ENCODE peak calls at places on chromosome 7, in five cellular contexts. I is endothelial cell of umbilical vein, D is K562, Y is A549, C is HepG2. A is an unnamed sample.

GRCh38 chr7:22351878-22352277 is 5.1 kb downstream of the RAPGEF5 start:
- DNase-seq in Y (no peak), C (no peak), D (no peak), I (no peak), A (no peak)

GRCh38 chr7:91288208-91288824 is 24.1 kb downstream of the FZD1 start:
- DNase-seq in D (peak; percentile 59), C (peak; percentile 16), Y (peak; percentile 30), I (peak; percentile 41), A (peak; percentile 64)

GRCh38 chr7:99615989-99616358 is 772 bp upstream of the ZSCAN25 start:
- DNase-seq in D (no peak), Y (no peak), C (no peak), I (no peak), A (no peak)

GRCh38 chr7:107045195-107045960 is 873 bp downstream of the PRKAR2B start:
- DNase-seq in D (no peak), I (peak; percentile 48), Y (no peak), C (no peak), A (peak; percentile 12)

GRCh38 chr7:47314728-47315601 is 266.9 kb downstream of the TNS3 start:
- DNase-seq in D (no peak), I (peak; percentile 18), C (no peak), Y (no peak), A (no peak)

GRCh38 chr7:36045830-36046341 is 107.2 kb upstream of the EEPD1 start:
- DNase-seq in C (no peak), I (no peak), D (no peak), Y (no peak), A (no peak)

GRCh38 chr7:137978464-137979237 is 23.2 kb downstream of the CREB3L2 start:
- DNase-seq in I (peak; percentile 95), Y (peak; percentile 81), D (peak; percentile 62), C (no peak), A (peak; percentile 55)

GRCh38 chr7:22561356-22561755 is 61.4 kb upstream of the STEAP1B start:
- DNase-seq in C (peak; percentile 72), D (no peak), Y (peak; percentile 78), I (peak; percentile 96), A (no peak)

GRCh38 chr7:85162743-85163142 is 24.1 kb downstream of the SEMA3D start:
- DNase-seq in D (no peak), C (no peak), I (peak; percentile 47), Y (no peak), A (no peak)

GRCh38 chr7:111137296-111138195 is 46.6 kb downstream of the LRRN3 start:
- DNase-seq in Y (no peak), D (no peak), C (no peak), I (no peak), A (no peak)

GRCh38 chr7:131690446-131690845 is 134.0 kb upstream of the PODXL start:
- DNase-seq in C (no peak), D (no peak), Y (no peak), I (no peak), A (no peak)

GRCh38 chr7:116740758-116741462 is 68.9 kb downstream of the MET start:
- DNase-seq in C (no peak), I (no peak), Y (no peak), D (no peak), A (no peak)

GRCh38 chr7:19106308-19107141 is 10.9 kb downstream of the TWIST1 start:
- DNase-seq in I (no peak), C (no peak), D (no peak), Y (no peak), A (no peak)

GRCh38 chr7:8147004-8147403 is 115.0 kb downstream of the ICA1 start:
- DNase-seq in C (no peak), D (no peak), I (no peak), Y (no peak), A (no peak)

GRCh38 chr7:36811807-36812206 is 87.5 kb upstream of the AOAH start:
- DNase-seq in C (no peak), D (no peak), Y (no peak), I (no peak), A (no peak)

GRCh38 chr7:43585521-43585920 is 2.6 kb downstream of the STK17A start:
- DNase-seq in I (peak; percentile 67), Y (no peak), D (no peak), C (peak; percentile 43), A (peak; percentile 74)

GRCh38 chr7:121431996-121432395 is 35.9 kb upstream of the FAM3C start:
- DNase-seq in C (no peak), D (no peak), I (no peak), Y (no peak), A (no peak)

GRCh38 chr7:141550694-141551079 is 523 bp upstream of the AGK start:
- DNase-seq in C (no peak), D (no peak), I (peak; percentile 4), Y (peak; percentile 7), A (no peak)

GRCh38 chr7:88347098-88347497 is 40.4 kb upstream of the STEAP4 start:
- DNase-seq in Y (no peak), C (no peak), D (no peak), I (no peak), A (no peak)

GRCh38 chr7:27098493-27099223 is 2.9 kb upstream of the HOXA1 start:
- DNase-seq in C (no peak), Y (no peak), D (no peak), I (peak; percentile 90), A (no peak)

GRCh38 chr7:96045919-96046318 is 273.6 kb downstream of the DYNC1I1 start:
- DNase-seq in C (no peak), I (no peak), Y (no peak), D (no peak), A (no peak)
- TF ChIP-seq MAX in C (no peak), I (no peak), Y (no peak), D (no peak), A (no peak)

GRCh38 chr7:1050254-1050906 is 6.0 kb downstream of the GPR146 start:
- DNase-seq in D (no peak), C (no peak), Y (no peak), I (no peak), A (no peak)
- H3K4me3 ChIP-seq in D (no peak overlapping the region), C (no peak overlapping the region), Y (no peak overlapping the region), I (no peak overlapping the region), A (no peak overlapping the region)

GRCh38 chr7:6175642-6176041 is 96.8 kb downstream of the CYTH3 start:
- DNase-seq in I (no peak), C (no peak), Y (no peak), D (no peak), A (peak; percentile 87)
- TF ChIP-seq MYC in I (no peak), C (no peak), Y (no peak), D (no peak), A (no peak)

DNA sequence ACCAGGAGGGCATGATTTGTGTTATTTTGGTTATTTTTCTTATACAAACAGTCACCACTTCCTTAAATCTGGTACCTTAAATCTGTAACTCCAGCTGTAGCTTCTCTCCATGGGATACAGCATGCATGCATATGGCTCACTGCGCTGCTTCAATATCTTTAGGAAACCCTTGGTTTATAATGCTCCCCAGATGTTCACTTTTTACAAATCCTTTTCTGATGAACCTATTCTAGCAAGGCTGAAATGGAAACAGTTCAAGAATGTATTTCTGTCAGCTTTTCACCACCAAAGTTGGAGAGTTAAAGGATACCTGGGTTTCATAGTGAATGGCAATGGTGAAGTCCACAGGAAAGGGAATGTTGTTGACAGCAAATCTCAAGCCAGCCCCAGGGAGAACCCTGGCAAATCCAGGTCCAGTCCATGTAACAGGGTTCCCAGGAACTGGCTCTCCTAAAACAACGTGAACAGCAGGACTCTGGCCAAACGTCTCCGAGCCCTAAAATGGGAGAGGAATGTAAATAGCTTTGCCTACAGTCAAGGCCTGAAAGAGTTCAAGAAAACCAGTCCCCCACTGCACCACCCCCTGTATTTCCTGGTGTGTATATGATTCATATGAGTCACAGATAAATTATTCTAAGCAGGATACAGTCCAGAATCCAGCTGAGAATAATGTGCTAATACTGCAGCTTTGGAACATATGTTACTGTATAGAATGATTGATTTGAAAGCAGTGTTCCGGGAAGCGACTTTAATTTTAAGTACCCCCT is 50.7 kb downstream of the LAMB4 start:
- DNase-seq in C (no peak), Y (no peak), I (peak; percentile 87), D (no peak), A (no peak)
- TF ChIP-seq MAX in C (no peak), Y (no peak), I (no peak), D (no peak), A (no peak)